ENCODE peak calls at places on chromosomes 12 and 14, in eight cellular contexts. N, O, W, D, I, X, A and S are unnamed samples.

GRCh38 chr14:33589334-33589733 is 361.5 kb downstream of the EGLN3 start:
- DNase-seq in N (no peak), O (no peak), W (no peak), D (peak; percentile 61), I (no peak), X (no peak), A (no peak), S (no peak)

GRCh38 chr14:67457782-67458181 is 30.7 kb downstream of the TMEM229B start:
- DNase-seq in N (peak; percentile 81), O (no peak), W (no peak), D (no peak), I (no peak), X (peak; percentile 58), A (no peak), S (no peak)

GRCh38 chr12:93098077-93098476 is 169.0 kb upstream of the EEA1 start:
- DNase-seq in N (peak; percentile 66), O (no peak), W (no peak), D (peak; percentile 23), I (peak; percentile 86), X (peak; percentile 67), A (no peak), S (no peak)

GRCh38 chr12:19847294-19848059 is 408.2 kb downstream of the AEBP2 start:
- DNase-seq in N (no peak), O (no peak), W (no peak), D (peak; percentile 44), I (no peak), X (no peak), A (no peak), S (no peak)

GRCh38 chr12:15116073-15116472 is 105.1 kb downstream of the RERG start:
- DNase-seq in N (no peak), O (no peak), W (no peak), D (peak; percentile 20), I (no peak), X (no peak), A (peak; percentile 70), S (no peak)

GRCh38 chr12:20423557-20423956 is 55.2 kb downstream of the PDE3A start:
- DNase-seq in N (no peak), O (no peak), W (no peak), D (no peak), I (no peak), X (no peak), A (no peak), S (no peak)

GRCh38 chr12:65853489-65854157 is 29.3 kb downstream of the HMGA2 start:
- DNase-seq in N (no peak), O (no peak), W (no peak), D (no peak), I (no peak), X (no peak), A (no peak), S (no peak)

GRCh38 chr12:113818833-113819232 is 147.3 kb downstream of the RBM19 start:
- DNase-seq in N (no peak), O (peak; percentile 28), W (peak; percentile 27), D (no peak), I (no peak), X (peak; percentile 86), A (no peak), S (no peak)

GRCh38 chr12:39605996-39606395 is 13.6 kb downstream of the ABCD2 start:
- DNase-seq in N (no peak), O (no peak), W (no peak), D (no peak), I (no peak), X (no peak), A (no peak), S (no peak)

GRCh38 chr12:68641138-68641537 is 30.4 kb downstream of the RAP1B start:
- DNase-seq in N (no peak), O (no peak), W (no peak), D (no peak), I (no peak), X (no peak), A (no peak), S (no peak)

GRCh38 chr12:109731806-109732205 is 18.2 kb downstream of the FAM222A start:
- DNase-seq in N (no peak), O (no peak), W (no peak), D (no peak), I (no peak), X (no peak), A (peak; percentile 40), S (no peak)

GRCh38 chr12:63276537-63277365 is 125.8 kb upstream of the AVPR1A start:
- DNase-seq in N (no peak), O (no peak), W (peak; percentile 44), D (no peak), I (peak; percentile 45), X (peak; percentile 69), A (no peak), S (no peak)

GRCh38 chr12:111409403-111410228 is 3.9 kb downstream of the SH2B3 start:
- DNase-seq in N (peak; percentile 40), O (no peak), W (no peak), D (peak; percentile 33), I (no peak), X (no peak), A (peak; percentile 81), S (no peak)

GRCh38 chr14:99596071-99596627 is 7.9 kb downstream of the CCDC85C start:
- DNase-seq in N (peak; percentile 89), O (no peak), W (no peak), D (no peak), I (no peak), X (no peak), A (peak; percentile 82), S (no peak)

GRCh38 chr12:107983871-107984480 is 145.1 kb upstream of the WSCD2 start:
- DNase-seq in N (no peak), O (no peak), W (no peak), D (no peak), I (no peak), X (no peak), A (no peak), S (no peak)

GRCh38 chr14:49892301-49892635 is 614 bp upstream of the ARF6 start:
- DNase-seq in N (peak; percentile 70), O (peak; percentile 81), W (peak; percentile 80), D (no peak), I (peak; percentile 68), X (no peak), A (peak; percentile 90), S (peak; percentile 91)

GRCh38 chr14:104554088-104554607 is 25.4 kb upstream of the C14orf180 start:
- DNase-seq in N (no peak), O (no peak), W (no peak), D (no peak), I (no peak), X (no peak), A (peak; percentile 54), S (no peak)
- TF ChIP-seq EP300 in N (no peak), O (no peak), W (no peak), D (no peak), I (no peak), X (no peak), A (no peak), S (no peak)

GRCh38 chr14:61326149-61326548 is 4.8 kb downstream of the PRKCH start:
- DNase-seq in N (no peak), O (no peak), W (no peak), D (no peak), I (no peak), X (no peak), A (no peak), S (no peak)

GRCh38 chr14:61323970-61324369 is 2.6 kb downstream of the PRKCH start:
- DNase-seq in N (no peak), O (no peak), W (no peak), D (no peak), I (no peak), X (no peak), A (no peak), S (no peak)

GRCh38 chr14:61328629-61329262 is 7.4 kb downstream of the PRKCH start:
- DNase-seq in N (no peak), O (no peak), W (no peak), D (no peak), I (no peak), X (no peak), A (no peak), S (no peak)

GRCh38 chr14:61329478-61330051 is 8.2 kb downstream of the PRKCH start:
- DNase-seq in N (no peak), O (no peak), W (no peak), D (no peak), I (no peak), X (no peak), A (no peak), S (no peak)

GRCh38 chr14:61326847-61327246 is 5.5 kb downstream of the PRKCH start:
- DNase-seq in N (peak; percentile 85), O (no peak), W (no peak), D (peak; percentile 53), I (peak; percentile 63), X (no peak), A (peak; percentile 79), S (no peak)
- TF ChIP-seq EP300 in N (peak; percentile 69), O (no peak), W (no peak), D (peak; percentile 81), I (peak; percentile 87), X (no peak), A (peak; percentile 52), S (no peak)

GRCh38 chr14:73802431-73803188 is 49.0 kb upstream of the PTGR2 start:
- DNase-seq in N (no peak), O (no peak), W (no peak), D (no peak), I (no peak), X (no peak), A (no peak), S (no peak)

GRCh38 chr14:73804636-73805035 is 47.0 kb upstream of the PTGR2 start:
- DNase-seq in N (no peak), O (no peak), W (no peak), D (no peak), I (no peak), X (no peak), A (no peak), S (no peak)

GRCh38 chr14:73796881-73797539 is 54.6 kb upstream of the PTGR2 start:
- DNase-seq in N (no peak), O (no peak), W (no peak), D (no peak), I (no peak), X (no peak), A (peak; percentile 13), S (no peak)

GRCh38 chr14:73797540-73797925 is 54.1 kb upstream of the PTGR2 start:
- DNase-seq in N (no peak), O (no peak), W (no peak), D (no peak), I (no peak), X (no peak), A (peak; percentile 6), S (no peak)

DNA sequence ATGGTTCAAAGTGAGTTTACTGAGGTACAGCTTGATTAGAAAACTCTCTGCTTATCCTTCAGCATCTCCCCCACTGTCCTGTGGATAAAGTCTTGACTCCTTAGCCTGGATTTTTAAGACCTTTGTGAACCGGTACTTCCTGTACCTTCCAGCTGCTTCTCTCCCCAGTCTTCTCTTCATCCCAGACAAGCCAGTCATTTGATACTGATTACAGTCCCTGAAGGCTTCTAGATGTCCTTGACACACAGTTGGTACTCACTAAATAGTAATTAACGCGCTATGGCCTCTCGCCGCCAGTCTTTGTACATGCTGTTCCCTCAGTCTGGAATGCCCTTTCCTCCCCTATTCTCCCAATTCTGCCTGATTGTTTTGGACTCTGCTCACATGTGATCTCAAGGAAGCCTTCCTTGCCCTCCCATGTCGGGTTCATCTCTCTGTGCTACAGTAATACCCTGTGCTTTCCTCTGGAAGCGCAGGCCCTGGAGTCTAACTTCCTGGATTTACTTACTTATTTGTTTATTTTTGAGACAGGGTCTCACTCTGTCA is 50.6 kb upstream of the PTGR2 start:
- DNase-seq in N (no peak), O (no peak), W (no peak), D (no peak), I (no peak), X (no peak), A (no peak), S (no peak)
- TF ChIP-seq EP300 in N (no peak), O (no peak), W (no peak), D (no peak), I (no peak), X (no peak), A (no peak), S (no peak)

GRCh38 chr12:125249932-125250331 is 184.7 kb downstream of the AACS start:
- DNase-seq in N (no peak), O (no peak), W (no peak), D (no peak), I (no peak), X (no peak), A (no peak), S (no peak)
- TF ChIP-seq EP300 in N (no peak), O (no peak), W (no peak), D (no peak), I (peak; percentile 34), X (no peak), A (no peak), S (no peak)